ENCODE peak calls at places on chromosomes 2 and 18, in six cellular contexts. A is heart right ventricle, F is PC-9, G is GM23248, P is A549, X is uterus. B is an unnamed sample. For H3K4me1, the result is how much of the 10 kb centered on the place peaks cover.

GRCh38 chr2:135825131-135825854 is 11.7 kb downstream of the LCT start:
- DNase-seq in X (no peak), G (no peak), F (no peak), A (no peak), P (no peak), B (no peak)

GRCh38 chr18:52348209-52348608 is 8.2 kb downstream of the DCC start:
- DNase-seq in G (peak), A (no peak), X (no peak), P (no peak), F (no peak), B (no peak)

GRCh38 chr18:35306588-35307250 is 16.7 kb upstream of the ZSCAN30 start:
- DNase-seq in F (no peak), P (no peak), G (no peak), X (no peak), A (no peak), B (no peak)

GRCh38 chr2:179195146-179195545 is 69.5 kb downstream of the SESTD1 start:
- DNase-seq in P (no peak), G (no peak), A (no peak), X (no peak), F (no peak), B (no peak)

GRCh38 chr2:220147186-220147585 is 519.8 kb downstream of the SLC4A3 start:
- DNase-seq in X (no peak), G (peak), P (no peak), F (no peak), A (no peak), B (no peak)

GRCh38 chr18:12726774-12727550 is 24.1 kb downstream of the PSMG2 start:
- DNase-seq in P (peak), G (peak), A (no peak), F (peak), X (peak), B (peak)

GRCh38 chr18:73688851-73689659 is 458.6 kb downstream of the FBXO15 start:
- DNase-seq in G (peak), A (no peak), F (peak), P (no peak), X (no peak), B (no peak)

GRCh38 chr2:46471-47345 is at the start of gene FAM110C:
- DNase-seq in F (peak), A (peak), P (peak), G (peak), X (peak), B (peak)

GRCh38 chr2:36444206-36444605 is 88.6 kb downstream of the CRIM1 start:
- DNase-seq in X (no peak), G (no peak), P (no peak), A (no peak), F (no peak), B (no peak)

GRCh38 chr2:100294162-100294497 is 28.2 kb downstream of the LONRF2 start:
- DNase-seq in F (no peak), X (no peak), A (no peak), P (no peak), G (no peak), B (no peak)

GRCh38 chr2:100991404-100991773 is 10.7 kb upstream of the RPL31 start:
- DNase-seq in F (no peak), X (no peak), A (no peak), P (no peak), G (no peak), B (no peak)

GRCh38 chr2:150376627-150377335 is 110.7 kb downstream of the RND3 start:
- DNase-seq in P (no peak), G (no peak), X (no peak), A (no peak), F (peak), B (no peak)

GRCh38 chr2:241842620-241843211 is 16.0 kb downstream of the PDCD1 start:
- DNase-seq in F (no peak), G (no peak), P (no peak), X (peak), A (peak), B (no peak)

GRCh38 chr2:175478369-175478768 is 296.9 kb upstream of the ATP5MC3 start:
- DNase-seq in P (no peak), X (no peak), G (peak), F (peak), A (no peak), B (no peak)

GRCh38 chr18:67239826-67240225 is 276.7 kb downstream of the DSEL start:
- DNase-seq in F (no peak), A (no peak), G (no peak), P (no peak), X (no peak), B (no peak)

GRCh38 chr2:211822686-211823335 is 715.8 kb downstream of the ERBB4 start:
- DNase-seq in G (no peak), A (no peak), F (peak), X (no peak), P (no peak), B (no peak)

GRCh38 chr2:75503048-75503607 is 57.6 kb downstream of the EVA1A start:
- DNase-seq in G (peak), P (no peak), F (peak), A (no peak), X (no peak), B (no peak)

GRCh38 chr2:232436381-232437129 is 19.4 kb upstream of the ALPI start:
- DNase-seq in P (no peak), F (peak), A (no peak), G (no peak), X (no peak), B (no peak)

GRCh38 chr2:182368446-182368845 is 58.4 kb downstream of the PDE1A start:
- DNase-seq in P (no peak), A (no peak), G (peak), F (no peak), X (peak), B (no peak)

DNA sequence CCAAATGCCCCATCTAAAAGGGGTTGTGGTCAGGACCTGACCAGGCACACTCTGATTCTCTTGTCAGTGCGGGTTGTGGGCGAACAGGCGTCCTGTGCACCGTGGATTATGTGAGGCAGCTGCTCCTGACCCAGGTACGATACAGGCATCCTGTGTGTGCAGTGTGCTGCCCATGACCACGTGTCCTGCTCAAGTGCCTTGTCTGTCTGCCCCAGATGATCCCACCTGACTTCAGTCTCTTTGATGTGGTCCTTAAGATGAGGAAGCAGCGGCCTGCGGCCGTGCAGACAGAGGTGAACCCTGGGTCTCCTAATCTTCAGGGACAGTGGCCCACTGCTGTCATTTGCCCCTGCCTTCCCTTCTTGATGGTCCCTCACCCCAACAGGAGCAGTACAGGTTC is 14.6 kb downstream of the PTPN18 start:
- DNase-seq in P (no peak), A (no peak), F (no peak), X (no peak), G (no peak), B (no peak)
- H3K27ac ChIP-seq in P (peak), A (peak), F (no peak), X (no peak), G (no peak), B (peak)

GRCh38 chr2:236955675-236956618 is 129.7 kb upstream of the COPS8 start:
- DNase-seq in G (no peak), P (no peak), X (no peak), F (no peak), A (no peak), B (no peak)
- H3K4me1 ChIP-seq in G (under half), P (under half), X (under half), F (under half), A (under half), B (under half)

DNA sequence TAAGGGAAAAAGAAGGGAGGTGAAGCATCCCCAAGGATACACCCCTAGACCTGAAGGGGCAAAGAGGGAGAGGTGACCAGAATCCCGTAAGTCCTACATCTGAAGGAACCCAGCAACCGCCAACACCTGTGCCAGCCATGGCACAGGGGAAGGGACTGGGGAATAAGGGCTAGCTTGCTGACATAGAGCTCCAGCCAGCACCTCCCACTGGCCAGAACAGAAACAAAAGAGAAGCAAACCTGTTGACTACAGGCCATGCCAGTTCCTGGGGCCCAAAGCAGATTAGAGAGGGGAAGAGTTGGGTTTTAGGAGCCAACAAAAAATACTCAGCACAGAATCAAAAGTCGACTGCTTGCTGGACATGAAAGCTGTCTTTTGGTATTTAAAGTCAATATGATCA is 244.6 kb downstream of the SUCLG1 start:
- DNase-seq in A (no peak), P (no peak), X (no peak), F (no peak), G (no peak), B (no peak)
- H3K27ac ChIP-seq in A (no peak), P (no peak), X (no peak), F (no peak), G (no peak), B (no peak)

GRCh38 chr18:80035997-80036396 is 1.8 kb downstream of the RBFA start:
- DNase-seq in A (no peak), F (no peak), X (no peak), P (no peak), G (no peak), B (no peak)
- H3K4me1 ChIP-seq in A (under half), F (under half), X (under half), P (under half), G (under half), B (under half)

GRCh38 chr18:49279487-49279886 is 181.0 kb downstream of the DYM start:
- DNase-seq in F (no peak), P (no peak), G (no peak), A (no peak), X (no peak), B (no peak)

GRCh38 chr18:49279041-49279440 is 181.4 kb downstream of the DYM start:
- DNase-seq in F (no peak), A (no peak), P (no peak), X (no peak), G (no peak), B (no peak)

GRCh38 chr18:49276680-49277079 is 183.8 kb downstream of the DYM start:
- DNase-seq in X (no peak), G (no peak), A (no peak), P (no peak), F (no peak), B (no peak)

GRCh38 chr18:49275448-49275847 is 185.0 kb downstream of the DYM start:
- DNase-seq in X (no peak), P (no peak), F (no peak), G (no peak), A (no peak), B (no peak)

GRCh38 chr18:49277395-49278036 is 182.9 kb downstream of the DYM start:
- DNase-seq in G (peak), F (peak), P (no peak), X (no peak), A (no peak), B (no peak)
- H3K27ac ChIP-seq in G (peak), F (no peak), P (no peak), X (no peak), A (no peak), B (no peak)

GRCh38 chr2:188785515-188785914 is 188.7 kb upstream of the COL3A1 start:
- DNase-seq in A (no peak), F (no peak), G (peak), X (no peak), P (no peak), B (no peak)
- H3K4me1 ChIP-seq in A (under half), F (under half), G (half or more), X (under half), P (under half), B (under half)

B was measured in lung.